ENCODE peak calls at places on chromosomes 4 and X, in six cellular contexts. K is HCT116, X is HFF-Myc, Z is fibroblast of pulmonary artery, B is Peyer's patch, P is AG10803. Y is an unnamed sample.

GRCh38 chr4:7788193-7788592 is 151.5 kb downstream of the AFAP1 start:
- DNase-seq in B (no peak), P (no peak), K (no peak), Z (no peak), X (no peak), Y (no peak)

GRCh38 chr4:4379540-4380087 is 7.3 kb upstream of the NSG1 start:
- DNase-seq in P (no peak), K (no peak), Z (no peak), B (no peak), X (no peak), Y (no peak)

GRCh38 chr4:173247316-173247715 is 78.7 kb downstream of the GALNT7 start:
- DNase-seq in X (no peak), Z (no peak), B (no peak), P (no peak), K (no peak), Y (no peak)

GRCh38 chr4:14871676-14872430 is 130.4 kb upstream of the CPEB2 start:
- DNase-seq in B (no peak), X (no peak), K (peak), P (no peak), Z (no peak), Y (no peak)

GRCh38 chrX:64894454-64895038 is 81.7 kb downstream of the ZC4H2 start:
- DNase-seq in K (peak), B (peak), P (no peak), X (no peak), Z (peak), Y (no peak)

GRCh38 chr4:183757105-183757504 is 98.0 kb downstream of the TRAPPC11 start:
- DNase-seq in X (no peak), Z (no peak), B (no peak), P (no peak), K (no peak), Y (no peak)

GRCh38 chr4:139455187-139455586 is 1.3 kb downstream of the RAB33B start:
- DNase-seq in P (no peak), Z (no peak), K (no peak), B (no peak), X (no peak), Y (no peak)

GRCh38 chr4:185304944-185305690 is 90.6 kb downstream of the LRP2BP start:
- DNase-seq in P (no peak), B (no peak), X (peak), Z (peak), K (no peak), Y (peak)

GRCh38 chr4:102637391-102637790 is 123.4 kb downstream of the MANBA start:
- DNase-seq in Z (no peak), X (no peak), P (no peak), K (no peak), B (no peak), Y (no peak)

GRCh38 chr4:71338846-71339593 is at the start of gene SLC4A4:
- DNase-seq in Z (peak), K (no peak), X (peak), P (peak), B (no peak), Y (peak)

GRCh38 chr4:74661427-74662171 is 132.7 kb downstream of the BTC start:
- DNase-seq in K (no peak), P (peak), B (no peak), Z (peak), X (no peak), Y (peak)

GRCh38 chr4:53906786-53907185 is 157.6 kb downstream of the CHIC2 start:
- DNase-seq in K (no peak), X (no peak), P (peak), Z (no peak), B (no peak), Y (no peak)

GRCh38 chrX:119516157-119516702 is 48.0 kb downstream of the SLC25A5 start:
- DNase-seq in K (peak), X (peak), B (peak), Z (peak), P (peak), Y (peak)

GRCh38 chr4:82561745-82562552 is at the start of gene TMEM150C:
- DNase-seq in Z (peak), P (peak), K (no peak), B (no peak), X (no peak), Y (peak)

GRCh38 chr4:147430111-147430510 is 50.8 kb upstream of the EDNRA start:
- DNase-seq in P (no peak), B (no peak), K (no peak), Z (no peak), X (no peak), Y (peak)

GRCh38 chr4:169070895-169071218 is 60.8 kb upstream of the CBR4 start:
- DNase-seq in P (no peak), B (no peak), X (no peak), K (no peak), Z (peak), Y (peak)

GRCh38 chrX:629230-630006 is 1.2 kb upstream of the SHOX start:
- DNase-seq in K (no peak), B (no peak), Z (no peak), X (no peak), P (no peak), Y (no peak)

GRCh38 chr4:148261861-148262260 is 180.4 kb downstream of the NR3C2 start:
- DNase-seq in B (no peak), P (no peak), Z (no peak), X (no peak), K (no peak), Y (no peak)

GRCh38 chrX:141642979-141643378 is 53.5 kb downstream of the SPANXA2 start:
- DNase-seq in B (no peak), P (peak), K (no peak), X (peak), Z (peak), Y (peak)

GRCh38 chr4:26248647-26249046 is 72.2 kb upstream of the RBPJ start:
- DNase-seq in Z (peak), X (peak), B (no peak), K (no peak), P (peak), Y (peak)

GRCh38 chr4:153204247-153205027 is at the start of gene TRIM2:
- DNase-seq in B (peak), K (peak), X (no peak), Z (peak), P (peak), Y (peak)

GRCh38 chr4:159220353-159220752 is 117.5 kb downstream of the RAPGEF2 start:
- DNase-seq in Z (no peak), K (no peak), P (peak), B (no peak), X (no peak), Y (no peak)

GRCh38 chr4:1462009-1462767 is 55.9 kb upstream of the NKX1-1 start:
- DNase-seq in Z (no peak), B (no peak), K (no peak), X (no peak), P (no peak), Y (no peak)

GRCh38 chrX:24396236-24396929 is 35.9 kb downstream of the SUPT20HL1 start:
- DNase-seq in K (no peak), B (no peak), P (peak), X (no peak), Z (peak), Y (no peak)

GRCh38 chr4:182492456-182492855 is 249.3 kb downstream of the TENM3 start:
- DNase-seq in P (peak), X (no peak), K (no peak), B (no peak), Z (peak), Y (no peak)

GRCh38 chrX:67700607-67701006 is 156.8 kb downstream of the AR start:
- DNase-seq in P (no peak), B (no peak), Z (no peak), X (no peak), K (no peak), Y (no peak)

DNA sequence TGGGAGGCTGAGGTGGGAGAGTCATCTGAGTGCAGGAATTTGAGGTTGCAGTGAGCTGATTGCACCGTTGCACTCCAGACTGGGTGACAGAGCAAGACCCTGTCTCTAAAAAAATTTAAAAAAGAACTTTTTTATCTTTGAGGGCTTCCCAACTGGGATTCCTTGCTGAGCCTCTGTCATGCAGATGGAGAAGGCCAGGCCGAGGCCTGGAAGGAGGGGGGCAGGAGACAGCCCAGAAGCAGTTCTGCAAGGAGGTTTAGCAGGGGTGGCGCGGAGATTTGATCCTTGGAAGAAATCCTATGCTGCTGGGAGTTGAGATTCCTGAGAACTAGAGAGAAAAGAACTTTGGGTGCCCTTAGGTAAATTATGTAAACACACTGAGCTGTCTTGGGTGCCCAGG is 2.5 kb upstream of the ARSD start:
- DNase-seq in P (no peak), Z (no peak), B (no peak), K (no peak), X (no peak), Y (no peak)
- H3K4me3 ChIP-seq in P (no peak), Z (no peak), B (no peak), K (no peak), X (no peak), Y (no peak)

GRCh38 chrX:70332600-70332999 is 42.7 kb downstream of the KIF4A start:
- DNase-seq in X (no peak), B (no peak), P (no peak), Z (no peak), K (no peak), Y (no peak)
- TF ChIP-seq CTCF in X (peak), B (no peak), P (peak), Z (peak), K (peak), Y (peak)

GRCh38 chrX:148624951-148625350 is 124.5 kb downstream of the AFF2 start:
- DNase-seq in K (no peak), P (no peak), Z (no peak), X (no peak), B (no peak), Y (no peak)
- H3K4me3 ChIP-seq in K (no peak), P (no peak), Z (no peak), X (no peak), B (no peak), Y (no peak)

GRCh38 chrX:102129473-102129872 is 4.0 kb downstream of the TCEAL2 start:
- DNase-seq in K (no peak), P (peak), B (no peak), X (no peak), Z (peak), Y (peak)
- TF ChIP-seq CTCF in K (peak), P (peak), B (no peak), X (peak), Z (peak), Y (no peak)

GRCh38 chrX:130179170-130179569 is 7.4 kb downstream of the RAB33A start:
- DNase-seq in K (no peak), X (no peak), P (no peak), Z (no peak), B (no peak), Y (no peak)
- H3K4me3 ChIP-seq in K (no peak), X (no peak), P (no peak), Z (no peak), B (no peak), Y (no peak)

Y was measured in cardiac muscle cell.